ENCODE peak calls at places on chromosomes 1 and 21, in five cellular contexts. E is activated T-cell treated with anti-CD3 and anti-CD28 coated beads, Interleukin-2, amount 50 U/mL, for 72 hours; O is activated CD8-positive, alpha-beta memory T cell treated with anti-CD3 and anti-CD28 coated beads for 1 hour; N is COR-L47; Q is fibroblast of pulmonary artery. C is an unnamed sample.

GRCh38 chr1:154574715-154575114 is 7.1 kb downstream of the CHRNB2 start:
- DNase-seq in E (no peak), O (no peak), N (peak), Q (peak), C (no peak)

GRCh38 chr1:166151804-166152203 is 15.0 kb downstream of the FAM78B start:
- DNase-seq in E (no peak), O (no peak), N (no peak), Q (no peak), C (no peak)

GRCh38 chr1:113278371-113278770 is 111.9 kb upstream of the MAGI3 start:
- DNase-seq in E (no peak), O (no peak), N (no peak), Q (no peak), C (no peak)

GRCh38 chr1:241701483-241702290 is 49.6 kb downstream of the WDR64 start:
- DNase-seq in E (no peak), O (no peak), N (no peak), Q (no peak), C (no peak)

GRCh38 chr1:202113690-202114300 is 8.9 kb upstream of the GPR37L1 start:
- DNase-seq in E (no peak), O (no peak), N (peak), Q (no peak), C (no peak)

GRCh38 chr1:23521588-23521987 is 9.4 kb downstream of the E2F2 start:
- DNase-seq in E (no peak), O (no peak), N (no peak), Q (no peak), C (no peak)

GRCh38 chr1:198545156-198545555 is 4.7 kb upstream of the ATP6V1G3 start:
- DNase-seq in E (no peak), O (no peak), N (no peak), Q (no peak), C (no peak)

GRCh38 chr1:160354388-160354985 is 11.3 kb downstream of the NCSTN start:
- DNase-seq in E (no peak), O (no peak), N (peak), Q (peak), C (no peak)

GRCh38 chr1:70518106-70518505 is 107.0 kb downstream of the CTH start:
- DNase-seq in E (no peak), O (no peak), N (no peak), Q (no peak), C (no peak)

GRCh38 chr1:165075725-165076370 is 280.7 kb downstream of the LMX1A start:
- DNase-seq in E (no peak), O (no peak), N (peak), Q (peak), C (no peak)

GRCh38 chr1:117661027-117661426 is 55.2 kb downstream of the TENT5C start:
- DNase-seq in E (peak), O (no peak), N (no peak), Q (no peak), C (no peak)

GRCh38 chr1:35808376-35809155 is 750 bp downstream of the AGO4 start:
- DNase-seq in E (peak), O (no peak), N (no peak), Q (no peak), C (peak)

GRCh38 chr1:15249032-15249601 is 2.1 kb downstream of the FHAD1 start:
- DNase-seq in E (peak), O (peak), N (no peak), Q (no peak), C (no peak)

GRCh38 chr1:28104866-28105467 is 16.6 kb upstream of the EYA3 start:
- DNase-seq in E (no peak), O (no peak), N (no peak), Q (peak), C (no peak)

GRCh38 chr1:22332166-22332717 is 119.4 kb upstream of the ZBTB40 start:
- DNase-seq in E (no peak), O (no peak), N (no peak), Q (no peak), C (peak)

GRCh38 chr21:21101911-21102310 is 103.7 kb downstream of the NCAM2 start:
- DNase-seq in E (no peak), O (no peak), N (peak), Q (peak), C (no peak)

GRCh38 chr1:2609271-2610035 is 22.9 kb downstream of the PRXL2B start:
- DNase-seq in E (no peak), O (no peak), N (no peak), Q (no peak), C (peak)

GRCh38 chr1:61287734-61288133 is 205.4 kb downstream of the NFIA start:
- DNase-seq in E (no peak), O (no peak), N (no peak), Q (peak), C (no peak)

GRCh38 chr1:97565886-97566285 is 354.9 kb downstream of the DPYD start:
- DNase-seq in E (no peak), O (no peak), N (no peak), Q (peak), C (no peak)

GRCh38 chr1:229059671-229060079 is 211.2 kb upstream of the RAB4A start:
- DNase-seq in E (no peak), O (no peak), N (no peak), Q (peak), C (peak)